ENCODE peak calls at places on chromosomes 16 and 17, in eight cellular contexts. One of them, this sample, is unnamed.

GRCh38 chr17:40415390-40415789 is 2.3 kb downstream of the TOP2A start:
- DNase-seq in pancreas: no peak
- DNase-seq in IMR-90: peak
- DNase-seq in stomach: no peak
- DNase-seq in cardiac muscle cell: peak
- DNase-seq in astrocyte: no peak
- DNase-seq in A549: peak
- DNase-seq in heart right ventricle: no peak
- DNase-seq in this sample: no peak

GRCh38 chr17:57927048-57927723 is 28.0 kb downstream of the CUEDC1 start:
- DNase-seq in pancreas: no peak
- DNase-seq in IMR-90: peak
- DNase-seq in stomach: peak
- DNase-seq in cardiac muscle cell: no peak
- DNase-seq in astrocyte: peak
- DNase-seq in A549: no peak
- DNase-seq in heart right ventricle: no peak
- DNase-seq in this sample: peak

GRCh38 chr16:84829168-84829965 is 9.6 kb downstream of the CRISPLD2 start:
- DNase-seq in pancreas: no peak
- DNase-seq in IMR-90: peak
- DNase-seq in stomach: no peak
- DNase-seq in cardiac muscle cell: peak
- DNase-seq in astrocyte: peak
- DNase-seq in A549: no peak
- DNase-seq in heart right ventricle: no peak
- DNase-seq in this sample: no peak

GRCh38 chr17:48453447-48453846 is 23.4 kb upstream of the SKAP1 start:
- DNase-seq in pancreas: no peak
- DNase-seq in IMR-90: no peak
- DNase-seq in stomach: no peak
- DNase-seq in cardiac muscle cell: no peak
- DNase-seq in astrocyte: no peak
- DNase-seq in A549: no peak
- DNase-seq in heart right ventricle: no peak
- DNase-seq in this sample: no peak

GRCh38 chr16:88023786-88024185 is 72.6 kb downstream of the BANP start:
- DNase-seq in pancreas: no peak
- DNase-seq in IMR-90: no peak
- DNase-seq in stomach: no peak
- DNase-seq in cardiac muscle cell: no peak
- DNase-seq in astrocyte: no peak
- DNase-seq in A549: no peak
- DNase-seq in heart right ventricle: no peak
- DNase-seq in this sample: no peak

GRCh38 chr17:49739662-49740271 is 24.2 kb downstream of the FAM117A start:
- DNase-seq in pancreas: peak
- DNase-seq in IMR-90: peak
- DNase-seq in stomach: peak
- DNase-seq in cardiac muscle cell: peak
- DNase-seq in astrocyte: no peak
- DNase-seq in A549: no peak
- DNase-seq in heart right ventricle: peak
- DNase-seq in this sample: peak

GRCh38 chr16:79090966-79091365 is 509.6 kb downstream of the MAF start:
- DNase-seq in pancreas: no peak
- DNase-seq in IMR-90: no peak
- DNase-seq in stomach: no peak
- DNase-seq in cardiac muscle cell: no peak
- DNase-seq in astrocyte: no peak
- DNase-seq in A549: no peak
- DNase-seq in heart right ventricle: no peak
- DNase-seq in this sample: no peak

GRCh38 chr16:29974291-29975133 is 844 bp downstream of the TAOK2 start:
- DNase-seq in pancreas: no peak
- DNase-seq in IMR-90: peak
- DNase-seq in stomach: no peak
- DNase-seq in cardiac muscle cell: peak
- DNase-seq in astrocyte: peak
- DNase-seq in A549: no peak
- DNase-seq in heart right ventricle: peak
- DNase-seq in this sample: no peak

GRCh38 chr17:57861737-57862409 is 12.0 kb upstream of the MRPS23 start:
- DNase-seq in pancreas: peak
- DNase-seq in IMR-90: no peak
- DNase-seq in stomach: peak
- DNase-seq in cardiac muscle cell: peak
- DNase-seq in astrocyte: no peak
- DNase-seq in A549: peak
- DNase-seq in heart right ventricle: peak
- DNase-seq in this sample: peak

GRCh38 chr17:45895304-45895968 is 1.1 kb downstream of the MAPT start:
- DNase-seq in pancreas: no peak
- DNase-seq in IMR-90: no peak
- DNase-seq in stomach: no peak
- DNase-seq in cardiac muscle cell: peak
- DNase-seq in astrocyte: no peak
- DNase-seq in A549: peak
- DNase-seq in heart right ventricle: no peak
- DNase-seq in this sample: peak

GRCh38 chr16:716768-717325 is 1.9 kb downstream of the METRN start:
- DNase-seq in pancreas: no peak
- DNase-seq in IMR-90: no peak
- DNase-seq in stomach: no peak
- DNase-seq in cardiac muscle cell: no peak
- DNase-seq in astrocyte: no peak
- DNase-seq in A549: no peak
- DNase-seq in heart right ventricle: no peak
- DNase-seq in this sample: no peak

GRCh38 chr17:78414178-78415162 is 36.0 kb downstream of the PGS1 start:
- DNase-seq in pancreas: no peak
- DNase-seq in IMR-90: no peak
- DNase-seq in stomach: no peak
- DNase-seq in cardiac muscle cell: no peak
- DNase-seq in astrocyte: no peak
- DNase-seq in A549: no peak
- DNase-seq in heart right ventricle: no peak
- DNase-seq in this sample: no peak

GRCh38 chr17:62963296-62963695 is 2.7 kb upstream of the TANC2 start:
- DNase-seq in pancreas: no peak
- DNase-seq in IMR-90: peak
- DNase-seq in stomach: no peak
- DNase-seq in cardiac muscle cell: no peak
- DNase-seq in astrocyte: peak
- DNase-seq in A549: peak
- DNase-seq in heart right ventricle: no peak
- DNase-seq in this sample: no peak

GRCh38 chr16:3223913-3224515 is 10.9 kb downstream of the ZNF200 start:
- DNase-seq in pancreas: no peak
- DNase-seq in IMR-90: no peak
- DNase-seq in stomach: no peak
- DNase-seq in cardiac muscle cell: no peak
- DNase-seq in astrocyte: peak
- DNase-seq in A549: peak
- DNase-seq in heart right ventricle: no peak
- DNase-seq in this sample: no peak

GRCh38 chr17:65629234-65629690 is 67.8 kb upstream of the AXIN2 start:
- DNase-seq in pancreas: no peak
- DNase-seq in IMR-90: peak
- DNase-seq in stomach: no peak
- DNase-seq in cardiac muscle cell: no peak
- DNase-seq in astrocyte: peak
- DNase-seq in A549: no peak
- DNase-seq in heart right ventricle: no peak
- DNase-seq in this sample: no peak

GRCh38 chr16:65725156-65725845 is 603.4 kb upstream of the CDH11 start:
- DNase-seq in pancreas: no peak
- DNase-seq in IMR-90: peak
- DNase-seq in stomach: no peak
- DNase-seq in cardiac muscle cell: no peak
- DNase-seq in astrocyte: peak
- DNase-seq in A549: no peak
- DNase-seq in heart right ventricle: no peak
- DNase-seq in this sample: no peak

GRCh38 chr16:66120656-66121055 is 245.8 kb upstream of the CDH5 start:
- DNase-seq in pancreas: no peak
- DNase-seq in IMR-90: peak
- DNase-seq in stomach: no peak
- DNase-seq in cardiac muscle cell: no peak
- DNase-seq in astrocyte: peak
- DNase-seq in A549: no peak
- DNase-seq in heart right ventricle: no peak
- DNase-seq in this sample: no peak

GRCh38 chr17:802901-803881 is 21.0 kb downstream of the MRM3 start:
- DNase-seq in pancreas: peak
- DNase-seq in IMR-90: no peak
- DNase-seq in stomach: no peak
- DNase-seq in cardiac muscle cell: no peak
- DNase-seq in astrocyte: no peak
- DNase-seq in A549: no peak
- DNase-seq in heart right ventricle: no peak
- DNase-seq in this sample: no peak

GRCh38 chr17:17567114-17567513 is 24.4 kb downstream of the PEMT start:
- DNase-seq in pancreas: no peak
- DNase-seq in IMR-90: no peak
- DNase-seq in stomach: peak
- DNase-seq in cardiac muscle cell: no peak
- DNase-seq in astrocyte: no peak
- DNase-seq in A549: no peak
- DNase-seq in heart right ventricle: peak
- DNase-seq in this sample: no peak

GRCh38 chr17:82408938-82409318 is 9.2 kb upstream of the HEXD start:
- DNase-seq in pancreas: no peak
- DNase-seq in IMR-90: no peak
- DNase-seq in stomach: no peak
- DNase-seq in cardiac muscle cell: no peak
- DNase-seq in astrocyte: no peak
- DNase-seq in A549: no peak
- DNase-seq in heart right ventricle: no peak
- DNase-seq in this sample: no peak

GRCh38 chr16:72042157-72042660 is 12.1 kb upstream of the HP start:
- DNase-seq in pancreas: peak
- DNase-seq in IMR-90: no peak
- DNase-seq in stomach: no peak
- DNase-seq in cardiac muscle cell: peak
- DNase-seq in astrocyte: peak
- DNase-seq in A549: no peak
- DNase-seq in heart right ventricle: no peak
- DNase-seq in this sample: no peak

GRCh38 chr16:72044825-72045359 is 9.4 kb upstream of the HP start:
- DNase-seq in pancreas: no peak
- DNase-seq in IMR-90: no peak
- DNase-seq in stomach: no peak
- DNase-seq in cardiac muscle cell: no peak
- DNase-seq in astrocyte: no peak
- DNase-seq in A549: no peak
- DNase-seq in heart right ventricle: no peak
- DNase-seq in this sample: no peak

GRCh38 chr16:72043539-72043938 is 10.8 kb upstream of the HP start:
- DNase-seq in pancreas: no peak
- DNase-seq in IMR-90: no peak
- DNase-seq in stomach: no peak
- DNase-seq in cardiac muscle cell: no peak
- DNase-seq in astrocyte: no peak
- DNase-seq in A549: no peak
- DNase-seq in heart right ventricle: no peak
- DNase-seq in this sample: no peak

GRCh38 chr16:72043058-72043457 is 11.2 kb upstream of the HP start:
- DNase-seq in pancreas: no peak
- DNase-seq in IMR-90: no peak
- DNase-seq in stomach: no peak
- DNase-seq in cardiac muscle cell: no peak
- DNase-seq in astrocyte: no peak
- DNase-seq in A549: no peak
- DNase-seq in heart right ventricle: no peak
- DNase-seq in this sample: no peak
- H3K27ac ChIP-seq in pancreas: peak
- H3K27ac ChIP-seq in IMR-90: no peak
- H3K27ac ChIP-seq in stomach: no peak
- H3K27ac ChIP-seq in cardiac muscle cell: no peak
- H3K27ac ChIP-seq in astrocyte: no peak
- H3K27ac ChIP-seq in A549: no peak
- H3K27ac ChIP-seq in heart right ventricle: no peak
- H3K27ac ChIP-seq in this sample: no peak

GRCh38 chr16:9112166-9112843 is 20.9 kb downstream of the HAPSTR1 start:
- DNase-seq in pancreas: no peak
- DNase-seq in IMR-90: no peak
- DNase-seq in stomach: no peak
- DNase-seq in cardiac muscle cell: peak
- DNase-seq in astrocyte: no peak
- DNase-seq in A549: peak
- DNase-seq in heart right ventricle: no peak
- DNase-seq in this sample: no peak
- H3K27ac ChIP-seq in pancreas: no peak
- H3K27ac ChIP-seq in IMR-90: peak
- H3K27ac ChIP-seq in stomach: peak
- H3K27ac ChIP-seq in cardiac muscle cell: peak
- H3K27ac ChIP-seq in astrocyte: peak
- H3K27ac ChIP-seq in A549: peak
- H3K27ac ChIP-seq in heart right ventricle: peak
- H3K27ac ChIP-seq in this sample: no peak

GRCh38 chr17:59355695-59356323 is 24.4 kb downstream of the YPEL2 start:
- DNase-seq in pancreas: no peak
- DNase-seq in IMR-90: no peak
- DNase-seq in stomach: no peak
- DNase-seq in cardiac muscle cell: no peak
- DNase-seq in astrocyte: no peak
- DNase-seq in A549: no peak
- DNase-seq in heart right ventricle: no peak
- DNase-seq in this sample: peak
- H3K27ac ChIP-seq in pancreas: no peak
- H3K27ac ChIP-seq in IMR-90: no peak
- H3K27ac ChIP-seq in stomach: peak
- H3K27ac ChIP-seq in cardiac muscle cell: peak
- H3K27ac ChIP-seq in astrocyte: no peak
- H3K27ac ChIP-seq in A549: no peak
- H3K27ac ChIP-seq in heart right ventricle: peak
- H3K27ac ChIP-seq in this sample: peak

GRCh38 chr17:27888072-27888471 is 5.1 kb downstream of the LYRM9 start:
- DNase-seq in pancreas: no peak
- DNase-seq in IMR-90: no peak
- DNase-seq in stomach: no peak
- DNase-seq in cardiac muscle cell: no peak
- DNase-seq in astrocyte: no peak
- DNase-seq in A549: no peak
- DNase-seq in heart right ventricle: no peak
- DNase-seq in this sample: no peak
- H3K27ac ChIP-seq in pancreas: peak
- H3K27ac ChIP-seq in IMR-90: no peak
- H3K27ac ChIP-seq in stomach: no peak
- H3K27ac ChIP-seq in cardiac muscle cell: no peak
- H3K27ac ChIP-seq in astrocyte: no peak
- H3K27ac ChIP-seq in A549: no peak
- H3K27ac ChIP-seq in heart right ventricle: no peak
- H3K27ac ChIP-seq in this sample: no peak

This sample was measured in substantia nigra.